ENCODE peak calls at places on chromosomes 16 and 17, in five cellular contexts. V is K562, B is HepG2, Z is sigmoid colon, C is HCT116. O is an unnamed sample.

GRCh38 chr17:51818777-51819176 is 339.7 kb downstream of the CA10 start:
- DNase-seq in V (no peak), B (no peak), Z (no peak), C (no peak), O (no peak)

GRCh38 chr17:81885869-81886548 is 5.4 kb downstream of the ALYREF start:
- DNase-seq in V (no peak), B (no peak), Z (no peak), C (no peak), O (no peak)

GRCh38 chr16:54462151-54462651 is 175.6 kb upstream of the IRX3 start:
- DNase-seq in V (no peak), B (no peak), Z (no peak), C (no peak), O (no peak)

GRCh38 chr17:51059781-51060180 is 60.9 kb downstream of the SPAG9 start:
- DNase-seq in V (no peak), B (peak; percentile 12), Z (no peak), C (no peak), O (no peak)

GRCh38 chr17:1997146-1997586 is 28.0 kb downstream of the RTN4RL1 start:
- DNase-seq in V (no peak), B (peak; percentile 78), Z (no peak), C (no peak), O (no peak)

GRCh38 chr17:7021993-7022778 is 664 bp upstream of the BCL6B start:
- DNase-seq in V (peak; percentile 68), B (no peak), Z (peak; percentile 91), C (no peak), O (peak; percentile 97)

GRCh38 chr16:19008245-19008644 is 24.5 kb downstream of the TMC7 start:
- DNase-seq in V (no peak), B (peak; percentile 71), Z (no peak), C (no peak), O (peak; percentile 31)

GRCh38 chr16:61909074-61909473 is 127.2 kb downstream of the CDH8 start:
- DNase-seq in V (no peak), B (no peak), Z (no peak), C (no peak), O (no peak)

GRCh38 chr17:34252138-34252889 is 2.8 kb upstream of the CCL2 start:
- DNase-seq in V (no peak), B (no peak), Z (peak; percentile 98), C (no peak), O (peak; percentile 82)

GRCh38 chr17:73301359-73301758 is 10.4 kb downstream of the CDC42EP4 start:
- DNase-seq in V (no peak), B (no peak), Z (no peak), C (no peak), O (no peak)

GRCh38 chr17:73304971-73305786 is 6.6 kb downstream of the CDC42EP4 start:
- DNase-seq in V (peak; percentile 66), B (no peak), Z (peak; percentile 84), C (peak; percentile 55), O (peak; percentile 84)

GRCh38 chr17:73304438-73304837 is 7.4 kb downstream of the CDC42EP4 start:
- DNase-seq in V (no peak), B (no peak), Z (no peak), C (no peak), O (no peak)

GRCh38 chr17:73300392-73300791 is 11.4 kb downstream of the CDC42EP4 start:
- DNase-seq in V (no peak), B (peak; percentile 37), Z (no peak), C (no peak), O (no peak)

DNA sequence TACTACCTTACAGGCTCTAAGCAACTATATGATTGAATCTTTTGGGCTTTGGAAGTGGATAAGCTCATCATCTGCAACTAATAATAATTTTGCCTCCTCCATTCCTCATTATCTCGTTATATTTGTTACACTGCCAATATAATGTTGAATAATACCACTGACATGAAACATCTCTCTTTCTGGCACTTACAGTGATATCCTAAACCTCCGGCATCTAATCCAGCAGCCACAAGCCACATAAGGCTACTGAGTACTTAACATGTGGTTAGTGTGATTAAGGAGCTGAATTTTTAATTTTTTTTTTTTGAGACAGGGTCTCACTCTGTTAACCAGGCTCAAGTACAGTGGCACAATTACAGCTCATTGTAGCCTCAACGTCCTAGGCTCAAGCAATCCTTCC is 9.6 kb downstream of the CDC42EP4 start:
- DNase-seq in V (no peak), B (no peak), Z (no peak), C (no peak), O (no peak)
- TF ChIP-seq POLR2AphosphoS5 in V (no peak), B (no peak), Z (no peak), C (no peak), O (no peak)

GRCh38 chr16:89887243-89887642 is 13.9 kb downstream of the TCF25 start:
- DNase-seq in V (no peak), B (no peak), Z (no peak), C (no peak), O (no peak)
- H3K36me3 ChIP-seq in V (peaks cover 87% of the 10 kb centered on the region), B (peaks cover 81% of the 10 kb centered on the region), Z (peaks cover 34% of the 10 kb centered on the region), C (peaks cover 73% of the 10 kb centered on the region), O (peaks cover 94% of the 10 kb centered on the region)

GRCh38 chr16:84604477-84605013 is 13.3 kb downstream of the COTL1 start:
- DNase-seq in V (no peak), B (no peak), Z (no peak), C (no peak), O (no peak)

GRCh38 chr16:84600343-84601229 is 17.3 kb downstream of the COTL1 start:
- DNase-seq in V (no peak), B (no peak), Z (no peak), C (no peak), O (no peak)

GRCh38 chr16:84606081-84606875 is 11.6 kb downstream of the COTL1 start:
- DNase-seq in V (no peak), B (no peak), Z (no peak), C (no peak), O (no peak)

GRCh38 chr16:84605339-84605848 is 12.5 kb downstream of the COTL1 start:
- DNase-seq in V (no peak), B (no peak), Z (no peak), C (no peak), O (no peak)

DNA sequence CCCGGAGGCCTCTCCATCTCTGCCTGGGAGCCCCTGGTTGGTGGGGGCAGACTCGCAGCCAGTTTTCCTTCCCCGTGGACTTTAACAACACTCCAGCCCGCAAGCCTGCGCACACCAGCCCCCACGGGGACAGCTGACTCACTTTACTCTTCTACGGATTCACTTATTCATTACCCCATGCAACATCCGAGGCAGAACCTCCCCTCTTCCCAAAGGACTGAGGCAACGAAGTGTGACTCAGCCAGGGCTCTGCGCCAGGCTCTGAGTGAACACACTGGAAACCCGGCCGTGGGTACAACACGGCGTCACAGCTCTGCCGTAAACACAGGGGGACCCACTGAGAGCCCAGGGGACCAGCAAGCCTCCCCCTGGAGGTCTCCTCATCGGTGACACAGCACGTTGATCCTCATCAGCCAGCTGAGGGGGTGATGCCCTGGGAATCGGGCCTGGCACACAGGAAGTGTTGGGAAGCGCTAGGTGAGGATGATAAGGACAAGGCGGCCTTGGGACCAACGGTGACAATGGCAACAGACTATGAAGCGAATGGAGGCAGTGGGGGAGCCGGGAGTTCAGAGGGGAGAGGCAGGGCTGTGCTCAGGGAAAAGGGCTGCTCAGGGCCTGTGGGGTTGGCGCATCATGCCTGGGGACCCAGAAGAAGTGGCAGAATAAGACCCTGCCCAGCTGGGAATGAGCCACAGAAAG is 14.6 kb downstream of the COTL1 start:
- DNase-seq in V (no peak), B (no peak), Z (peak; percentile 95), C (peak; percentile 55), O (peak; percentile 91)
- TF ChIP-seq POLR2AphosphoS5 in V (no peak), B (no peak), Z (peak; percentile 48), C (peak; percentile 44), O (peak; percentile 79)

GRCh38 chr17:39563476-39563875 is 44.2 kb downstream of the NEUROD2 start:
- DNase-seq in V (no peak), B (no peak), Z (no peak), C (no peak), O (no peak)
- H3K36me3 ChIP-seq in V (peaks cover 19% of the 10 kb centered on the region), B (no peaks in the 10 kb centered on the region), Z (no peaks in the 10 kb centered on the region), C (no peaks in the 10 kb centered on the region), O (no peaks in the 10 kb centered on the region)

DNA sequence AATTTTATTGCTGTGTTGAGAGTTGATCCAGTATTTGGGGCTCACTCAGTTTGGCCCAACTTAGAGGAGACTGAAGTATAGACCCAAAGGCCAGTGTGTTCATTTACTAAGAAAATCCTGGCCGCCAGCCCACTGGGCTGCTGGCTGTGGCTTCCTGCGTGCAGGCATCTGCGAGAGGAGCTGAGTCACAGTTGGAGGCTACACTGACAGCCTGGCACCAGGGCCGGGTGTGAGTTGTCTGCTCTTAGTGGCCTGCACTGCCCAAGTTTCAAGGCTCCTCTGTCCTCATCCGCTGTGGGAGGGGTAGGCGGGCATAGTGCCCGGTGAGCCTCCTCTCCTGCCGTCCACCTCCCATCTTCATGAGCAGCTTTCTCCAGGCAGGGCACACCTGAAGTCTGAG is 54.2 kb downstream of the PLD6 start:
- DNase-seq in V (no peak), B (no peak), Z (peak; percentile 96), C (no peak), O (peak; percentile 84)
- TF ChIP-seq POLR2AphosphoS5 in V (no peak), B (no peak), Z (peak; percentile 55), C (no peak), O (peak; percentile 72)

DNA sequence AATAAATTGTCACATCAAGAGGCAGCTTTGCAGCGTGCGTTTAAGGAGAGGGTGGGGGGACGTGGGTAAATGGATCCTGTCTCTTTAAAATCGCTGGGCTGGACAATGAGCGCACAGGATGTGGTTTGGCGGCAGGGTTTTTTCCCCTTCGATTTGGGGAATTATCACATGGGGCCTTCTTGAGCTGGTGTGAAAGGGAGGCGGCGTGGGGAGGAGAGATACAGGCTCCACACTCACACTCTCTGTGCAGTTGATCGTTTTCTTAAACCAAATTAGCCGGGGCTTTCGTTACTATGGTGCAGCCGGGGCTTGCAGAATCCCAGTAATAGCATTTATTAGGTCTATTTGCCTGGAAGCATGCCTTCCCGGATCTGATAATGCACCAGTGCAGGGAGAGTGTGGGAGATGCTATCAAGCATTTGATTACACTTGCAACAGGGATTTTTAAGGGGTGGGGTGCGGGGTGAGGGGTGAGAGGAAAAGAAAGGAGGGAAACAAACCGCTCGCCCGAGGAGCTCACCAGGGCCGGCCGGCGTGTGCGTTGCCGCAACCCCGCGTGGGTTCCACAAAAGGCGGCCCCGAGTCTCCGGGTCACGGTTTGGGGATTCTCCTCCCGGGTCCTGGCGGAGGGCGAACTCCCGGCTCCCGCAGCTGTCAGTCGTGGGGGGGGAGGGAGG is 58.9 kb upstream of the GSE1 start:
- DNase-seq in V (peak; percentile 47), B (peak; percentile 56), Z (peak; percentile 88), C (peak; percentile 80), O (peak; percentile 90)
- H3K36me3 ChIP-seq in V (peaks cover 18% of the 10 kb centered on the region), B (no peaks in the 10 kb centered on the region), Z (no peaks in the 10 kb centered on the region), C (no peaks in the 10 kb centered on the region), O (no peaks in the 10 kb centered on the region)

O was measured in spleen.